ENCODE peak calls at places on chromosomes 12 and 14, in eight cellular contexts. One of them, this sample, is unnamed.

GRCh38 chr14:84885061-84885460 is 644.9 kb upstream of the FLRT2 start:
- DNase-seq in tibial artery: no peak
- DNase-seq in left ventricle myocardium inferior: no peak
- DNase-seq in A549: no peak
- DNase-seq in effector memory CD4-positive, alpha-beta T cell: no peak
- DNase-seq in aorta: no peak
- DNase-seq in astrocyte: no peak
- DNase-seq in upper lobe of left lung: no peak
- DNase-seq in this sample: no peak

GRCh38 chr14:66483322-66483721 is 2.8 kb upstream of the CCDC196 start:
- DNase-seq in astrocyte: no peak
- DNase-seq in upper lobe of left lung: peak
- DNase-seq in aorta: no peak
- DNase-seq in tibial artery: no peak
- DNase-seq in A549: no peak
- DNase-seq in left ventricle myocardium inferior: no peak
- DNase-seq in effector memory CD4-positive, alpha-beta T cell: no peak
- DNase-seq in this sample: no peak

GRCh38 chr14:26820101-26820500 is 222.3 kb upstream of the NOVA1 start:
- DNase-seq in upper lobe of left lung: no peak
- DNase-seq in left ventricle myocardium inferior: no peak
- DNase-seq in astrocyte: peak
- DNase-seq in tibial artery: no peak
- DNase-seq in A549: no peak
- DNase-seq in effector memory CD4-positive, alpha-beta T cell: no peak
- DNase-seq in aorta: no peak
- DNase-seq in this sample: no peak

GRCh38 chr14:71454010-71454409 is 478.2 kb upstream of the RGS6 start:
- DNase-seq in left ventricle myocardium inferior: no peak
- DNase-seq in tibial artery: no peak
- DNase-seq in astrocyte: no peak
- DNase-seq in aorta: no peak
- DNase-seq in upper lobe of left lung: no peak
- DNase-seq in A549: no peak
- DNase-seq in effector memory CD4-positive, alpha-beta T cell: no peak
- DNase-seq in this sample: no peak

GRCh38 chr12:64618953-64619590 is 8.8 kb downstream of the RASSF3 start:
- DNase-seq in aorta: no peak
- DNase-seq in A549: no peak
- DNase-seq in tibial artery: no peak
- DNase-seq in effector memory CD4-positive, alpha-beta T cell: no peak
- DNase-seq in astrocyte: peak
- DNase-seq in left ventricle myocardium inferior: no peak
- DNase-seq in upper lobe of left lung: no peak
- DNase-seq in this sample: no peak

GRCh38 chr12:71335668-71336257 is 103.8 kb upstream of the LGR5 start:
- DNase-seq in aorta: no peak
- DNase-seq in astrocyte: no peak
- DNase-seq in effector memory CD4-positive, alpha-beta T cell: no peak
- DNase-seq in A549: no peak
- DNase-seq in tibial artery: no peak
- DNase-seq in left ventricle myocardium inferior: no peak
- DNase-seq in upper lobe of left lung: no peak
- DNase-seq in this sample: no peak

GRCh38 chr12:114013601-114014345 is 47.6 kb upstream of the RBM19 start:
- DNase-seq in astrocyte: no peak
- DNase-seq in upper lobe of left lung: no peak
- DNase-seq in A549: peak
- DNase-seq in tibial artery: no peak
- DNase-seq in left ventricle myocardium inferior: no peak
- DNase-seq in aorta: no peak
- DNase-seq in effector memory CD4-positive, alpha-beta T cell: no peak
- DNase-seq in this sample: no peak

GRCh38 chr12:11757095-11757494 is 107.6 kb downstream of the ETV6 start:
- DNase-seq in astrocyte: no peak
- DNase-seq in A549: no peak
- DNase-seq in upper lobe of left lung: no peak
- DNase-seq in aorta: no peak
- DNase-seq in tibial artery: no peak
- DNase-seq in effector memory CD4-positive, alpha-beta T cell: no peak
- DNase-seq in left ventricle myocardium inferior: no peak
- DNase-seq in this sample: no peak

GRCh38 chr12:40693503-40693863 is 1.2 kb downstream of the CNTN1 start:
- DNase-seq in aorta: peak
- DNase-seq in tibial artery: no peak
- DNase-seq in left ventricle myocardium inferior: no peak
- DNase-seq in effector memory CD4-positive, alpha-beta T cell: no peak
- DNase-seq in upper lobe of left lung: peak
- DNase-seq in A549: peak
- DNase-seq in astrocyte: no peak
- DNase-seq in this sample: peak

GRCh38 chr12:6378709-6379427 is 3.5 kb upstream of the SCNN1A start:
- DNase-seq in effector memory CD4-positive, alpha-beta T cell: no peak
- DNase-seq in upper lobe of left lung: no peak
- DNase-seq in astrocyte: no peak
- DNase-seq in aorta: peak
- DNase-seq in tibial artery: peak
- DNase-seq in left ventricle myocardium inferior: no peak
- DNase-seq in A549: no peak
- DNase-seq in this sample: peak

GRCh38 chr12:53973093-53974042 is at the start of gene HOXC11:
- DNase-seq in effector memory CD4-positive, alpha-beta T cell: no peak
- DNase-seq in A549: peak
- DNase-seq in upper lobe of left lung: no peak
- DNase-seq in astrocyte: no peak
- DNase-seq in aorta: no peak
- DNase-seq in left ventricle myocardium inferior: no peak
- DNase-seq in tibial artery: peak
- DNase-seq in this sample: no peak

GRCh38 chr12:56143225-56143624 is 9.2 kb upstream of the MYL6B start:
- DNase-seq in effector memory CD4-positive, alpha-beta T cell: no peak
- DNase-seq in A549: no peak
- DNase-seq in tibial artery: no peak
- DNase-seq in upper lobe of left lung: no peak
- DNase-seq in astrocyte: no peak
- DNase-seq in aorta: no peak
- DNase-seq in left ventricle myocardium inferior: no peak
- DNase-seq in this sample: no peak

GRCh38 chr12:56143870-56144269 is 8.5 kb upstream of the MYL6B start:
- DNase-seq in effector memory CD4-positive, alpha-beta T cell: no peak
- DNase-seq in aorta: no peak
- DNase-seq in tibial artery: no peak
- DNase-seq in A549: no peak
- DNase-seq in upper lobe of left lung: no peak
- DNase-seq in astrocyte: no peak
- DNase-seq in left ventricle myocardium inferior: peak
- DNase-seq in this sample: peak

GRCh38 chr12:56142184-56142784 is 10.1 kb upstream of the MYL6B start:
- DNase-seq in tibial artery: no peak
- DNase-seq in effector memory CD4-positive, alpha-beta T cell: no peak
- DNase-seq in upper lobe of left lung: no peak
- DNase-seq in A549: no peak
- DNase-seq in astrocyte: no peak
- DNase-seq in left ventricle myocardium inferior: no peak
- DNase-seq in aorta: no peak
- DNase-seq in this sample: peak

GRCh38 chr12:56146492-56147460 is 5.6 kb upstream of the MYL6B start:
- DNase-seq in aorta: no peak
- DNase-seq in astrocyte: no peak
- DNase-seq in left ventricle myocardium inferior: no peak
- DNase-seq in A549: no peak
- DNase-seq in upper lobe of left lung: no peak
- DNase-seq in effector memory CD4-positive, alpha-beta T cell: no peak
- DNase-seq in tibial artery: no peak
- DNase-seq in this sample: peak

DNA sequence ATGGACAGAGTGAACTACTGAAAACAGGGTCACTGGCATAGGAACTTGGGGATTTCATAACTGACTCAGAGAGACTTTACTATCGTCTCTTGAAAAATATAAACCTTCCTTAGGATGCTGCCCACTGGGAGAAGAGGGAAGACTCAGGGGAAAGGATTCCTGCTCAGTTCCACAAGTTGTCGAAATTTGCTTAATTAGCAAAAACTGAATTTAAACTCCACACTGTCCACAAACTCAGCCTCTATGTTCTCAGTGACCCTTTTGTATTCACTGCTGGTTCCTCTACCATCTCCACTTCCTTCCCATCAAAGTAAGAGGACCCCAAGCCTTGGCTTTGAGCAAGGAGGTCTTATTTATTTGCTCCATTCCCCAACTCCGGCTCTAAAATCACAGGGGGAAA is 7.2 kb upstream of the MYL6B start:
- DNase-seq in astrocyte: no peak
- DNase-seq in tibial artery: no peak
- DNase-seq in upper lobe of left lung: no peak
- DNase-seq in left ventricle myocardium inferior: no peak
- DNase-seq in effector memory CD4-positive, alpha-beta T cell: no peak
- DNase-seq in A549: no peak
- DNase-seq in aorta: no peak
- DNase-seq in this sample: no peak
- H3K27ac ChIP-seq in astrocyte: no peak
- H3K27ac ChIP-seq in tibial artery: no peak
- H3K27ac ChIP-seq in upper lobe of left lung: no peak
- H3K27ac ChIP-seq in left ventricle myocardium inferior: peak
- H3K27ac ChIP-seq in effector memory CD4-positive, alpha-beta T cell: no peak
- H3K27ac ChIP-seq in A549: no peak
- H3K27ac ChIP-seq in aorta: no peak
- H3K27ac ChIP-seq in this sample: peak

DNA sequence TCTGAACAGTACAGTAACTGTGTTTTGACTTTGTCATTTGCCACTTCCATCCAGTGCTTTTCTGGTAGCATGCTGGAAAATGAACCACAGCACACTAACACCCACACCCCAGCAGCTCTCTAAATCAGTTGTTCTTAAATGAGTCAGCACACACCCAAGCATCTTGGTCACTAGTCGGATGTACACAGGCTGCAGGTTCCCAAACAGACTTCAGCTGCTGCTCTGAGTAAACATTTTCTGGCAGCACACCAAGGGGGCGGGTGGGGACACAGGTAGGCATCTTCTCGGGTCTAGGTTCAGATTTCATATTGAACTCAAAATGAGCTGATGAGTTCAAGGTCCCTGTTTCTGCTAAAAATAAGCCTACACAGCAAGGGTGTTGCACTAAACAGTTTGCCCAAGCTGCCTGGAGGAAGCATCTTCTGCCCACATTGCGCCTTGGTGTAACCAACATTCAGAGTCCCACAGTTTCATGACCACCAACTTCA is 39.8 kb downstream of the IFNG start:
- DNase-seq in tibial artery: no peak
- DNase-seq in left ventricle myocardium inferior: no peak
- DNase-seq in effector memory CD4-positive, alpha-beta T cell: peak
- DNase-seq in A549: no peak
- DNase-seq in upper lobe of left lung: no peak
- DNase-seq in aorta: no peak
- DNase-seq in astrocyte: peak
- DNase-seq in this sample: no peak
- H3K4me3 ChIP-seq in tibial artery: no peak
- H3K4me3 ChIP-seq in left ventricle myocardium inferior: no peak
- H3K4me3 ChIP-seq in effector memory CD4-positive, alpha-beta T cell: no peak
- H3K4me3 ChIP-seq in A549: no peak
- H3K4me3 ChIP-seq in upper lobe of left lung: no peak
- H3K4me3 ChIP-seq in aorta: no peak
- H3K4me3 ChIP-seq in astrocyte: no peak
- H3K4me3 ChIP-seq in this sample: no peak

GRCh38 chr14:68806526-68807147 is 13.8 kb upstream of the ZFP36L1 start:
- DNase-seq in A549: no peak
- DNase-seq in astrocyte: no peak
- DNase-seq in left ventricle myocardium inferior: no peak
- DNase-seq in tibial artery: peak
- DNase-seq in upper lobe of left lung: no peak
- DNase-seq in aorta: no peak
- DNase-seq in effector memory CD4-positive, alpha-beta T cell: no peak
- DNase-seq in this sample: no peak
- H3K27ac ChIP-seq in A549: peak
- H3K27ac ChIP-seq in astrocyte: peak
- H3K27ac ChIP-seq in left ventricle myocardium inferior: peak
- H3K27ac ChIP-seq in tibial artery: peak
- H3K27ac ChIP-seq in upper lobe of left lung: peak
- H3K27ac ChIP-seq in aorta: peak
- H3K27ac ChIP-seq in effector memory CD4-positive, alpha-beta T cell: no peak
- H3K27ac ChIP-seq in this sample: peak

GRCh38 chr12:92208613-92209121 is 63.0 kb upstream of the BTG1 start:
- DNase-seq in aorta: no peak
- DNase-seq in effector memory CD4-positive, alpha-beta T cell: no peak
- DNase-seq in tibial artery: no peak
- DNase-seq in left ventricle myocardium inferior: no peak
- DNase-seq in upper lobe of left lung: no peak
- DNase-seq in astrocyte: peak
- DNase-seq in A549: peak
- DNase-seq in this sample: no peak
- H3K4me3 ChIP-seq in aorta: no peak
- H3K4me3 ChIP-seq in effector memory CD4-positive, alpha-beta T cell: no peak
- H3K4me3 ChIP-seq in tibial artery: no peak
- H3K4me3 ChIP-seq in left ventricle myocardium inferior: no peak
- H3K4me3 ChIP-seq in upper lobe of left lung: no peak
- H3K4me3 ChIP-seq in astrocyte: no peak
- H3K4me3 ChIP-seq in A549: peak
- H3K4me3 ChIP-seq in this sample: peak

GRCh38 chr12:65643171-65643570 is 181.1 kb upstream of the HMGA2 start:
- DNase-seq in effector memory CD4-positive, alpha-beta T cell: no peak
- DNase-seq in left ventricle myocardium inferior: no peak
- DNase-seq in astrocyte: no peak
- DNase-seq in tibial artery: no peak
- DNase-seq in upper lobe of left lung: no peak
- DNase-seq in A549: no peak
- DNase-seq in aorta: no peak
- DNase-seq in this sample: no peak
- H3K27ac ChIP-seq in effector memory CD4-positive, alpha-beta T cell: no peak
- H3K27ac ChIP-seq in left ventricle myocardium inferior: no peak
- H3K27ac ChIP-seq in astrocyte: no peak
- H3K27ac ChIP-seq in tibial artery: no peak
- H3K27ac ChIP-seq in upper lobe of left lung: no peak
- H3K27ac ChIP-seq in A549: no peak
- H3K27ac ChIP-seq in aorta: no peak
- H3K27ac ChIP-seq in this sample: no peak

GRCh38 chr12:89721291-89721987 is 12.8 kb upstream of the ATP2B1 start:
- DNase-seq in tibial artery: no peak
- DNase-seq in upper lobe of left lung: no peak
- DNase-seq in astrocyte: no peak
- DNase-seq in A549: no peak
- DNase-seq in effector memory CD4-positive, alpha-beta T cell: no peak
- DNase-seq in aorta: no peak
- DNase-seq in left ventricle myocardium inferior: no peak
- DNase-seq in this sample: no peak
- H3K4me3 ChIP-seq in tibial artery: no peak
- H3K4me3 ChIP-seq in upper lobe of left lung: no peak
- H3K4me3 ChIP-seq in astrocyte: no peak
- H3K4me3 ChIP-seq in A549: no peak
- H3K4me3 ChIP-seq in effector memory CD4-positive, alpha-beta T cell: no peak
- H3K4me3 ChIP-seq in aorta: no peak
- H3K4me3 ChIP-seq in left ventricle myocardium inferior: no peak
- H3K4me3 ChIP-seq in this sample: no peak

DNA sequence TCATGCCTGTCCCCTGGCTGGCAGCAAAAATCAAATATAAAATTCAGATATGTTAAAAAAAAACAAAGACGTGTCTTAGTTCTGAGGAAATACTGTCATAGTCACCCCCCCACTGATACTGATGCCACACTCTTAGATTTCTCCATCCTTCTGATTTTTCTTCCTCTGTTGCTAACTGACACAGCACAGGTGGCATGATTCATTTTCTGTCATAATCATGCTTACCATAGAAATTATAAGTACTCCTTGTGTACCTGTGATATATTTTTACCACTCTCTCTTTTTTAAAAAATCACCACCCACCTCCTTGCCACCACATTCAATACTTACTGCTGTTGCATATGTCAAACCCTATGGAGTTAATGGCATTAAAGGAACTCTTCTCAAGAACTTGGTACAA is 209.2 kb downstream of the PPM1H start:
- DNase-seq in A549: no peak
- DNase-seq in left ventricle myocardium inferior: no peak
- DNase-seq in tibial artery: no peak
- DNase-seq in effector memory CD4-positive, alpha-beta T cell: no peak
- DNase-seq in upper lobe of left lung: no peak
- DNase-seq in astrocyte: no peak
- DNase-seq in aorta: no peak
- DNase-seq in this sample: no peak
- H3K27ac ChIP-seq in A549: peak
- H3K27ac ChIP-seq in left ventricle myocardium inferior: no peak
- H3K27ac ChIP-seq in tibial artery: no peak
- H3K27ac ChIP-seq in effector memory CD4-positive, alpha-beta T cell: no peak
- H3K27ac ChIP-seq in upper lobe of left lung: no peak
- H3K27ac ChIP-seq in astrocyte: peak
- H3K27ac ChIP-seq in aorta: no peak
- H3K27ac ChIP-seq in this sample: no peak